ENCODE peak calls at places on chromosomes 2 and 18, in six cellular contexts. S is HCT116, K is NT2/D1, M is H1, D is HepG2, O is K562. H is an unnamed sample.
A peak's percentile ranks its signal among the peaks of the same experiment; 100 is the strongest.

GRCh38 chr2:156565066-156565710 is 129.0 kb downstream of the GPD2 start:
- DNase-seq in S (no peak), O (no peak), M (no peak), D (no peak), K (no peak), H (no peak)

GRCh38 chr2:73266061-73266891 is 18.0 kb downstream of the FBXO41 start:
- DNase-seq in K (no peak), M (no peak), D (no peak), O (no peak), S (no peak), H (no peak)

GRCh38 chr2:200845669-200846325 is 18.7 kb downstream of the CLK1 start:
- DNase-seq in K (no peak), M (no peak), O (no peak), S (no peak), D (no peak), H (no peak)

GRCh38 chr2:200735061-200735460 is 76.6 kb upstream of the BZW1 start:
- DNase-seq in D (no peak), O (no peak), K (no peak), S (no peak), M (no peak), H (no peak)

GRCh38 chr18:58026857-58027256 is 17.2 kb upstream of the NEDD4L start:
- DNase-seq in O (no peak), D (no peak), K (no peak), S (no peak), M (no peak), H (no peak)

GRCh38 chr2:54859997-54860701 is 136.7 kb downstream of the EML6 start:
- DNase-seq in D (no peak), K (no peak), M (no peak), S (no peak), O (no peak), H (no peak)

GRCh38 chr2:140128909-140129308 is 1348.7 kb upstream of the NXPH2 start:
- DNase-seq in K (no peak), O (no peak), D (no peak), M (no peak), S (no peak), H (no peak)

GRCh38 chr18:49459404-49460171 is 857 bp downstream of the DYM start:
- DNase-seq in D (no peak), K (no peak), S (no peak), O (peak; percentile 10), M (no peak), H (no peak)

GRCh38 chr2:232339121-232340081 is 39.1 kb upstream of the ALPP start:
- DNase-seq in M (no peak), K (no peak), D (no peak), O (no peak), S (no peak), H (no peak)

GRCh38 chr2:133790706-133791105 is 222.4 kb upstream of the NCKAP5 start:
- DNase-seq in S (no peak), M (no peak), D (no peak), K (no peak), O (no peak), H (no peak)
- TF ChIP-seq ZNF274 in S (no peak), M (no peak), D (no peak), K (no peak), O (no peak), H (no peak)

GRCh38 chr2:9207641-9208301 is 1.2 kb downstream of the ASAP2 start:
- DNase-seq in K (no peak), O (peak; percentile 31), S (no peak), D (no peak), M (no peak), H (no peak)

GRCh38 chr2:9204939-9205338 is 1.7 kb upstream of the ASAP2 start:
- DNase-seq in S (no peak), M (no peak), D (peak; percentile 41), K (no peak), O (no peak), H (no peak)

GRCh38 chr2:9205481-9205880 is 1.1 kb upstream of the ASAP2 start:
- DNase-seq in M (no peak), O (no peak), S (no peak), D (peak; percentile 27), K (no peak), H (no peak)

GRCh38 chr2:9205963-9206948 is at the start of gene ASAP2:
- DNase-seq in S (no peak), M (no peak), O (peak; percentile 95), D (peak; percentile 59), K (peak; percentile 46), H (no peak)

DNA sequence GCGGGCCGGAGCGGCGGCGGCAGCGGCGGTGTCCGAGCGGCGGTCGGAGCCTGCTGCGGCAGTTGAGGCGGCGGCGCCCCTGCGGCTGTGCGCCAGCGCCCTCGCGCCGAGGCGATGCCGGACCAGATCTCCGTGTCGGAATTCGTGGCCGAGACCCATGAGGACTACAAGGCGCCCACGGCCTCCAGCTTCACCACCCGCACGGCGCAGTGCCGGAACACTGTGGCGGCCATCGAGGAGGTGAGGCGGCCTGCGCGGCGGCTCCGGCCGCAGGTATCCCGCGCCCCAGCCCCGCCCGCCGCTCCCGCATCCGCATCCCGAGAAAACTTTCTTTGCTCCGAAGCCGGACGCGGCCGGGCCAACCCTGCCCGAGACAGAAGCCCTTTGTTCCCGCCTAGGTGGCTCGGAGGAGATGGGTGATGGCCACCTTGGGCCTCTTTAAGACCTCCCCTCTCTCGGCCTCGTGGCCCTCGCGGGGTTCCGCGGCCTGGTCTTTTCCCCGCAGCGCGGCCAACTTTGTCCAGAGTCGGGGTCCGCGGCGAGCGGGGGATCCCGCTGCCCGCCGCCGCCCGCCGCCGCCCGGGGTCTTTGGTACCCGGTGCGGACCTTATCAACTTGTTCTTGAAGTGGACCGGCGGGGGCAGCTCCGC is 504 bp downstream of the ASAP2 start:
- DNase-seq in O (no peak), M (no peak), K (no peak), D (no peak), S (no peak), H (no peak)
- TF ChIP-seq ZNF274 in O (no peak), M (no peak), K (no peak), D (no peak), S (no peak), H (no peak)

GRCh38 chr2:72037322-72037721 is 110.3 kb downstream of the CYP26B1 start:
- DNase-seq in O (no peak), M (no peak), D (no peak), K (no peak), S (no peak), H (no peak)

GRCh38 chr2:72038524-72038923 is 109.1 kb downstream of the CYP26B1 start:
- DNase-seq in O (no peak), K (no peak), S (no peak), M (no peak), D (no peak), H (no peak)

GRCh38 chr2:72043985-72044384 is 103.7 kb downstream of the CYP26B1 start:
- DNase-seq in D (no peak), S (no peak), K (no peak), O (no peak), M (no peak), H (no peak)

GRCh38 chr2:72040629-72041403 is 106.8 kb downstream of the CYP26B1 start:
- DNase-seq in M (no peak), S (no peak), K (no peak), O (no peak), D (no peak), H (no peak)

GRCh38 chr2:72041638-72042111 is 106.0 kb downstream of the CYP26B1 start:
- DNase-seq in S (no peak), M (no peak), K (no peak), D (no peak), O (no peak), H (no peak)
- TF ChIP-seq ZNF274 in S (no peak), M (no peak), K (no peak), D (no peak), O (no peak), H (no peak)

GRCh38 chr2:195146761-195147160 is 510.3 kb upstream of the SLC39A10 start:
- DNase-seq in K (no peak), D (no peak), M (no peak), O (no peak), S (no peak), H (no peak)
- TF ChIP-seq ZNF274 in K (no peak), D (no peak), M (no peak), O (no peak), S (no peak), H (no peak)

GRCh38 chr18:54284967-54285785 is 15.9 kb downstream of the POLI start:
- DNase-seq in S (no peak), D (no peak), K (no peak), O (peak; percentile 6), M (no peak), H (peak; percentile 97)
- TF ChIP-seq ZNF274 in S (no peak), D (no peak), K (no peak), O (no peak), M (no peak), H (no peak)

GRCh38 chr2:227759411-227760113 is 13.9 kb downstream of the SCYGR8 start:
- DNase-seq in S (no peak), O (no peak), M (no peak), K (peak; percentile 27), D (peak; percentile 90), H (no peak)
- TF ChIP-seq ZNF274 in S (no peak), O (no peak), M (no peak), K (no peak), D (no peak), H (no peak)